ENCODE peak calls at places on chromosomes 1 and 21, in ten cellular contexts. F is body of pancreas; K is heart right ventricle; C is CD4-positive, CD25-positive, alpha-beta regulatory T cell; Y is HAP-1; O is fibroblast of lung; J is pancreas; Z is BE2C; P is tibial nerve; N is GM23248. T is an unnamed sample.

GRCh38 chr1:232978827-232979226 is 28.4 kb downstream of the NTPCR start:
- DNase-seq in F (no peak), K (no peak), C (no peak), Y (no peak), O (no peak), J (no peak), Z (no peak), P (no peak), N (no peak), T (peak; percentile 26)

GRCh38 chr1:8814870-8815269 is 2.6 kb downstream of the RERE start:
- DNase-seq in F (peak; percentile 26), K (no peak), C (peak; percentile 13), Y (peak; percentile 40), O (no peak), J (no peak), Z (no peak), P (no peak), N (no peak), T (no peak)

GRCh38 chr1:46689326-46689725 is 17.7 kb downstream of the TEX38 start:
- DNase-seq in F (no peak), K (no peak), C (no peak), Y (no peak), O (peak; percentile 30), J (no peak), Z (no peak), P (no peak), N (no peak), T (peak; percentile 18)

GRCh38 chr1:5405263-5405662 is 587.0 kb downstream of the NPHP4 start:
- DNase-seq in F (no peak), K (no peak), C (no peak), Y (no peak), O (no peak), J (no peak), Z (no peak), P (no peak), N (no peak), T (no peak)

GRCh38 chr1:150366416-150367296 is 2.7 kb downstream of the RPRD2 start:
- DNase-seq in F (no peak), K (no peak), C (peak; percentile 29), Y (no peak), O (peak; percentile 42), J (no peak), Z (no peak), P (no peak), N (peak; percentile 68), T (peak; percentile 11)

GRCh38 chr1:223256034-223256433 is 107.9 kb downstream of the SUSD4 start:
- DNase-seq in F (no peak), K (no peak), C (no peak), Y (no peak), O (no peak), J (no peak), Z (no peak), P (no peak), N (no peak), T (no peak)

GRCh38 chr1:24048205-24048869 is 63.6 kb downstream of the MYOM3 start:
- DNase-seq in F (no peak), K (no peak), C (no peak), Y (no peak), O (peak; percentile 64), J (no peak), Z (no peak), P (no peak), N (peak; percentile 12), T (peak; percentile 50)

GRCh38 chr1:225655509-225656258 is 2.8 kb upstream of the ENAH start:
- DNase-seq in F (peak; percentile 59), K (peak; percentile 52), C (no peak), Y (peak; percentile 60), O (peak; percentile 100), J (no peak), Z (peak; percentile 38), P (peak; percentile 26), N (peak; percentile 96), T (peak; percentile 100)

GRCh38 chr1:85340427-85340826 is 64.0 kb upstream of the BCL10 start:
- DNase-seq in F (no peak), K (no peak), C (no peak), Y (peak; percentile 29), O (no peak), J (no peak), Z (no peak), P (no peak), N (no peak), T (no peak)

GRCh38 chr1:85342177-85342576 is 65.7 kb upstream of the BCL10 start:
- DNase-seq in F (no peak), K (no peak), C (no peak), Y (no peak), O (peak; percentile 82), J (no peak), Z (no peak), P (no peak), N (peak; percentile 48), T (peak; percentile 81)

GRCh38 chr1:85343213-85343611 is 66.8 kb upstream of the BCL10 start:
- DNase-seq in F (no peak), K (no peak), C (no peak), Y (no peak), O (no peak), J (no peak), Z (no peak), P (no peak), N (peak; percentile 54), T (no peak)

GRCh38 chr1:85344256-85344694 is 67.8 kb upstream of the BCL10 start:
- DNase-seq in F (peak; percentile 53), K (no peak), C (no peak), Y (peak; percentile 79), O (peak; percentile 74), J (peak; percentile 53), Z (peak; percentile 20), P (no peak), N (peak; percentile 73), T (peak; percentile 58)

DNA sequence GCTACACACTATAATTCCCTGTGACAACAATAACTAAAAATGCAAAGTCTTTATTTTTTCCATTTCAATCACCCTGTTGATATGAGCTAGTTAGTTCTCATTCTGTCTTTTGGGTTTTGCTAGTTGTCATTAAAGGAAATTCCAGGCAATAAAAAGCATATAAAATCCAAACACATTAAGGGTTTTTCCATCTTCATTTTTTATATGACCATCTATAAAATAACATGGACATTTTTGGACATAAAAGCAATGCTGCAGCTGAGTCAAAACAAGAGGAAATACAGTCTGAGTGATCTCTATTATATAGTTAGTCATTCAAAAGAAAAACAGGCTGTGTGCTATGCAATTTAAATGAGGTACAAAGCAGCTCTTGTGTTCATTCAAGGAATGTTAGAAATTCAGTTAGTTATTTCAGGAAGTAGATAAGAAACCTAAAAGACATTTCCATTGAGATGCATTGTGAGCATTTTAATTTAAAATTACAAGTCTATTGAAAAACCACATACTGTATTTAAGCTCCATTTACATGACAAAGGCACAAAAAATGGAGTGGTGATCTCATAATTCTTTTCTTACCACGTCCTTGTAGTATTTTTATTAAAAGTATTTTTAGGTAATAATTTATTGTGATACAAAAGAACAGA is 67.3 kb upstream of the BCL10 start:
- DNase-seq in F (no peak), K (no peak), C (no peak), Y (no peak), O (peak; percentile 96), J (no peak), Z (no peak), P (no peak), N (peak; percentile 83), T (peak; percentile 95)
- H3K4me1 ChIP-seq in F (peaks cover 35% of the 10 kb centered on the region), K (peaks cover 8% of the 10 kb centered on the region), C (no peaks in the 10 kb centered on the region), Y (peaks cover 43% of the 10 kb centered on the region), O (peaks cover 7% of the 10 kb centered on the region), J (peaks cover 8% of the 10 kb centered on the region), Z (no peaks in the 10 kb centered on the region), P (peaks cover 16% of the 10 kb centered on the region), N (peaks cover 62% of the 10 kb centered on the region), T (peaks cover 51% of the 10 kb centered on the region)

DNA sequence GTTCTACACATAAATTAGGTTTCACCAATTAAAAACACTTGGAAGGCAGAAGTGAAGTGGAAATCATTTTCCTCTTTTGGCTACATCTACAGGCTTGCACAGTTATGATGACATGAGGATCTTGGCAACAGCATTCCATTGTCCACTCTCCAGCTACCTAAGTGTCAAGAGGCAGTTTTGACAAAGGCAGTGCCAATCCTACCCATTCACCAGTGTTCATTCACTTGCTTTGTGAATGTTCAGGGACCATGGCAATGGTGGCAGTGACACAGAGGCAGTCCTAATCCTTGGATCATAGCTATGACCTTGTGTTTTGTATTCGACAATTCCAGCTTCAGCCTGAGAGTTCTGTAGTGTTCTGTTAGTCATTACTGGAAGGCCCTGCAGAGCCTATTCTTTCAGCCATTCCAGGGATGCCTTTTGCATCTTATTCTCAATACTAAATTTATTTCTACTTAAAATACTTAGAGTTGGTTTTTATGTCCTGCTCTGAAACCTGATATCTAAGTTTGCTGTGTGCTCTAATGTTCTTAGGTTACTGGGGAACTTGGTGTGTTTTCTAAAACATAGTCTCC is 36.7 kb downstream of the CRB1 start:
- DNase-seq in F (no peak), K (no peak), C (no peak), Y (no peak), O (peak; percentile 27), J (no peak), Z (no peak), P (no peak), N (peak; percentile 4), T (peak; percentile 7)
- H3K4me3 ChIP-seq in F (no peak overlapping the region), K (no peak overlapping the region), C (no peak overlapping the region), Y (no peak overlapping the region), O (no peak overlapping the region), J (no peak overlapping the region), Z (no peak overlapping the region), P (no peak overlapping the region), N (no peak overlapping the region), T (no peak overlapping the region)

GRCh38 chr1:234535763-234536515 is 57.0 kb upstream of the TARBP1 start:
- DNase-seq in F (peak; percentile 65), K (peak; percentile 84), C (no peak), Y (no peak), O (peak; percentile 61), J (no peak), Z (no peak), P (peak; percentile 61), N (peak; percentile 68), T (peak; percentile 44)

GRCh38 chr1:234536756-234537155 is 57.8 kb upstream of the TARBP1 start:
- DNase-seq in F (no peak), K (no peak), C (no peak), Y (no peak), O (no peak), J (no peak), Z (no peak), P (no peak), N (no peak), T (no peak)

GRCh38 chr1:234533975-234534876 is 55.2 kb upstream of the TARBP1 start:
- DNase-seq in F (peak; percentile 87), K (peak; percentile 95), C (no peak), Y (no peak), O (peak; percentile 98), J (peak; percentile 90), Z (peak; percentile 38), P (peak; percentile 97), N (peak; percentile 97), T (peak; percentile 97)

GRCh38 chr1:234537236-234537635 is 58.3 kb upstream of the TARBP1 start:
- DNase-seq in F (no peak), K (no peak), C (no peak), Y (no peak), O (no peak), J (no peak), Z (no peak), P (no peak), N (no peak), T (no peak)

GRCh38 chr1:234535208-234535607 is 56.2 kb upstream of the TARBP1 start:
- DNase-seq in F (no peak), K (no peak), C (no peak), Y (no peak), O (no peak), J (no peak), Z (no peak), P (no peak), N (no peak), T (no peak)
- H3K4me1 ChIP-seq in F (peaks cover 92% of the 10 kb centered on the region), K (peaks cover 55% of the 10 kb centered on the region), C (no peaks in the 10 kb centered on the region), Y (peaks cover 4% of the 10 kb centered on the region), O (peaks cover 40% of the 10 kb centered on the region), J (peaks cover 59% of the 10 kb centered on the region), Z (peaks cover 39% of the 10 kb centered on the region), P (peaks cover 75% of the 10 kb centered on the region), N (peaks cover 53% of the 10 kb centered on the region), T (peaks cover 49% of the 10 kb centered on the region)

DNA sequence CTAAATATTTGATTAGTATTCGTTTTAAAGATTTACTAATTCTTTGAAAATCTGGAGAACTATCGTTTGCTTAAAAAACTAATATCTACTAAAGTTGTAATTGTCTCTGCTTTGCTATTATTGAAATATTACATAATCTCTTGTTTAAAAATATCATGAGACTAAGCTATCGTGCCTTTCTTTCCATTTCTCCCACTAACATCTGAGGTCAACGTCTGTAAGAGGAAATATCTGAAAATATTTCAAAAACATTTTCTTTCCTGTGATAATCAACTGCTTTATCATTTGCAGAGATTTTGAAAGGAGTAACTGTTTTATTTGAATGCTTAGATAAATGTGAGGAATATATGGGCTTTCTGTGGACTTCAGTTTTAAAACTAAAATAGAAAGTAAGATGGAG is 694.1 kb downstream of the USP25 start:
- DNase-seq in F (no peak), K (no peak), C (no peak), Y (no peak), O (no peak), J (no peak), Z (no peak), P (no peak), N (no peak), T (no peak)
- H3K4me3 ChIP-seq in F (no peak overlapping the region), K (peak overlapping the region; percentile 41), C (no peak overlapping the region), Y (no peak overlapping the region), O (peak overlapping the region; percentile 19), J (no peak overlapping the region), Z (peak overlapping the region; percentile 63), P (peak overlapping the region; percentile 33), N (no peak overlapping the region), T (peak overlapping the region; percentile 51)

T was measured in astrocyte.